ENCODE peak calls at places on chromosome 11, in ten cellular contexts. Y is Panc1; F is germinal center; C is HCEC 1CT; A is OCI-LY7; Q is NCI-H1092; H is cardiac fibroblast; S is naive thymus-derived CD8-positive, alpha-beta T cell; R is nucleus accumbens; K is stimulated activated CD4-positive, alpha-beta T cell treated with anti-CD3 and anti-CD28 coated beads, TNF-alpha, amount 100 ng/mL, for 24 hours. V is an unnamed sample.

GRCh38 chr11:114340311-114341131 is 44.3 kb downstream of the NNMT start:
- DNase-seq in R (no peak), S (peak), Q (peak), Y (peak), K (no peak), C (peak), F (no peak), A (peak), H (peak), V (peak)

GRCh38 chr11:3205261-3206127 is 13.1 kb downstream of the MRGPRG start:
- DNase-seq in Y (no peak), R (no peak), F (no peak), H (no peak), A (no peak), K (no peak), Q (no peak), C (no peak), S (no peak), V (no peak)

GRCh38 chr11:76369406-76369805 is 11.5 kb downstream of the THAP12 start:
- DNase-seq in H (no peak), S (no peak), R (no peak), K (no peak), Q (no peak), A (no peak), Y (no peak), C (no peak), F (no peak), V (no peak)

GRCh38 chr11:120511116-120511803 is at the start of gene GRIK4:
- DNase-seq in C (peak), S (peak), H (peak), F (peak), R (peak), Q (peak), Y (peak), A (peak), K (peak), V (peak)

GRCh38 chr11:12182650-12183511 is 72.5 kb downstream of the MICAL2 start:
- DNase-seq in Y (peak), Q (no peak), H (peak), K (no peak), S (no peak), A (no peak), R (no peak), F (no peak), C (peak), V (peak)

GRCh38 chr11:8227156-8228152 is 36.2 kb downstream of the LMO1 start:
- DNase-seq in R (no peak), S (no peak), K (no peak), C (no peak), A (no peak), Y (no peak), F (no peak), Q (no peak), H (peak), V (no peak)

GRCh38 chr11:91871048-91871447 is 353.6 kb upstream of the FAT3 start:
- DNase-seq in Q (no peak), H (no peak), R (no peak), A (no peak), S (no peak), F (no peak), Y (no peak), C (no peak), K (no peak), V (no peak)

GRCh38 chr11:73326929-73327811 is 19.1 kb downstream of the ARHGEF17 start:
- DNase-seq in A (no peak), Y (no peak), C (peak), Q (no peak), F (no peak), R (no peak), H (peak), S (no peak), K (no peak), V (no peak)

GRCh38 chr11:76382209-76382608 is 1.1 kb downstream of the GVQW3 start:
- DNase-seq in K (no peak), S (no peak), R (no peak), Y (no peak), F (no peak), Q (no peak), H (no peak), C (no peak), A (peak), V (no peak)

GRCh38 chr11:74019860-74020259 is 11.0 kb upstream of the UCP3 start:
- DNase-seq in R (no peak), F (no peak), H (no peak), C (no peak), S (no peak), Q (no peak), A (no peak), Y (no peak), K (peak), V (no peak)

GRCh38 chr11:78549624-78550409 is 24.8 kb downstream of the NARS2 start:
- DNase-seq in S (no peak), R (no peak), A (no peak), K (no peak), Y (no peak), Q (no peak), F (no peak), H (no peak), C (no peak), V (no peak)

GRCh38 chr11:128448487-128448886 is 138.9 kb downstream of the ETS1 start:
- DNase-seq in C (peak), R (no peak), K (no peak), Q (no peak), H (peak), Y (peak), F (no peak), S (no peak), A (no peak), V (no peak)

GRCh38 chr11:34050967-34051348 is 573 bp upstream of the CAPRIN1 start:
- DNase-seq in A (no peak), R (no peak), H (peak), K (no peak), Q (peak), F (no peak), Y (no peak), C (no peak), S (no peak), V (no peak)

GRCh38 chr11:2413735-2414579 is 13.4 kb downstream of the TSSC4 start:
- DNase-seq in C (no peak), S (no peak), K (no peak), A (no peak), Y (no peak), R (no peak), H (no peak), F (no peak), Q (no peak), V (no peak)

GRCh38 chr11:102012946-102013345 is 34.3 kb upstream of the CFAP300 start:
- DNase-seq in S (no peak), A (no peak), Q (no peak), F (no peak), H (no peak), C (no peak), K (no peak), Y (no peak), R (no peak), V (no peak)

GRCh38 chr11:48165426-48165825 is 51.2 kb upstream of the OR4B1 start:
- DNase-seq in R (no peak), Q (no peak), K (no peak), A (no peak), Y (no peak), F (no peak), S (no peak), C (no peak), H (no peak), V (no peak)

GRCh38 chr11:121032546-121032945 is 8.6 kb downstream of the TBCEL start:
- DNase-seq in C (no peak), Q (peak), S (no peak), H (peak), K (no peak), Y (no peak), A (no peak), F (no peak), R (no peak), V (no peak)

GRCh38 chr11:47111318-47111804 is 65.3 kb downstream of the ARFGAP2 start:
- DNase-seq in C (no peak), Y (no peak), A (peak), S (no peak), F (peak), K (no peak), Q (peak), R (no peak), H (no peak), V (no peak)

GRCh38 chr11:6353367-6353987 is 33.2 kb upstream of the CAVIN3 start:
- DNase-seq in R (no peak), K (peak), A (peak), C (peak), S (peak), F (peak), H (peak), Q (peak), Y (peak), V (peak)

GRCh38 chr11:83472328-83472727 is 186.2 kb upstream of the CCDC90B start:
- DNase-seq in H (no peak), C (no peak), A (no peak), Y (no peak), S (no peak), R (no peak), F (no peak), K (no peak), Q (no peak), V (no peak)

GRCh38 chr11:121514401-121514981 is 61.7 kb upstream of the SORL1-AS1 start:
- DNase-seq in S (peak), R (no peak), K (no peak), Q (no peak), A (no peak), H (no peak), Y (no peak), C (no peak), F (no peak), V (no peak)

GRCh38 chr11:2975594-2975993 is 16.5 kb downstream of the NAP1L4 start:
- DNase-seq in Q (no peak), C (peak), K (no peak), Y (no peak), S (peak), H (peak), A (peak), R (no peak), F (peak), V (peak)

GRCh38 chr11:67732045-67732787 is 57.8 kb upstream of the ALDH3B2 start:
- DNase-seq in S (peak), R (no peak), H (no peak), C (no peak), Q (no peak), Y (peak), K (no peak), A (peak), F (peak), V (peak)

GRCh38 chr11:12235945-12236743 is 125.8 kb downstream of the MICAL2 start:
- DNase-seq in Q (peak), C (peak), S (no peak), A (peak), Y (peak), K (peak), F (peak), H (peak), R (no peak), V (peak)

GRCh38 chr11:69935941-69936505 is 116.8 kb upstream of the FGF3 start:
- DNase-seq in Q (no peak), H (no peak), A (no peak), Y (no peak), F (no peak), S (no peak), R (no peak), C (no peak), K (no peak), V (no peak)

GRCh38 chr11:68327586-68328370 is 15.4 kb downstream of the LRP5 start:
- DNase-seq in F (no peak), H (no peak), K (no peak), R (no peak), Y (no peak), S (no peak), C (no peak), Q (no peak), A (no peak), V (no peak)

GRCh38 chr11:92304271-92304670 is 79.7 kb downstream of the FAT3 start:
- DNase-seq in C (no peak), F (no peak), A (no peak), Y (no peak), S (no peak), R (no peak), H (peak), Q (no peak), K (no peak), V (no peak)

GRCh38 chr11:75214411-75214821 is 26.2 kb upstream of the TPBGL start:
- DNase-seq in C (peak), A (peak), S (peak), H (peak), F (peak), Y (no peak), K (peak), R (no peak), Q (peak), V (peak)

GRCh38 chr11:9852465-9852864 is 188.6 kb downstream of the SWAP70 start:
- DNase-seq in H (peak), A (no peak), Q (no peak), Y (no peak), R (no peak), C (no peak), K (no peak), F (no peak), S (no peak), V (no peak)

GRCh38 chr11:110337570-110338193 is 41.3 kb upstream of the RDX start:
- DNase-seq in F (no peak), Q (no peak), R (no peak), K (no peak), A (no peak), Y (no peak), C (peak), S (no peak), H (peak), V (no peak)

GRCh38 chr11:75425422-75425821 is 7.6 kb downstream of the KLHL35 start:
- DNase-seq in A (peak), Q (no peak), Y (no peak), H (no peak), C (no peak), K (no peak), F (no peak), S (no peak), R (no peak), V (no peak)

GRCh38 chr11:95922536-95923440 is 1.1 kb downstream of the MTMR2 start:
- DNase-seq in F (no peak), R (no peak), C (no peak), S (no peak), Q (no peak), Y (no peak), K (no peak), A (no peak), H (peak), V (peak)

GRCh38 chr11:12755510-12755909 is 81.3 kb downstream of the TEAD1 start:
- DNase-seq in Q (no peak), F (no peak), Y (no peak), H (no peak), S (no peak), R (no peak), A (no peak), K (no peak), C (peak), V (no peak)

GRCh38 chr11:26076591-26076990 is 255.3 kb upstream of the ANO3 start:
- DNase-seq in S (no peak), H (no peak), F (no peak), Q (no peak), Y (no peak), A (no peak), C (no peak), R (no peak), K (no peak), V (no peak)

GRCh38 chr11:17559341-17560087 is 12.5 kb downstream of the OTOG start:
- DNase-seq in Q (no peak), Y (no peak), S (no peak), C (no peak), A (no peak), F (no peak), R (no peak), K (no peak), H (no peak), V (no peak)

GRCh38 chr11:83124631-83125424 is 32.1 kb upstream of the PCF11 start:
- DNase-seq in A (no peak), Q (no peak), Y (no peak), K (no peak), S (no peak), C (no peak), H (no peak), R (no peak), F (no peak), V (no peak)

GRCh38 chr11:1644601-1645356 is 15.2 kb downstream of the KRTAP5-5 start:
- DNase-seq in Y (no peak), S (no peak), A (no peak), K (no peak), C (no peak), Q (no peak), R (no peak), H (no peak), F (no peak), V (no peak)

GRCh38 chr11:5618807-5619206 is 6.0 kb upstream of the TRIM34 start:
- DNase-seq in C (peak), S (no peak), Y (no peak), R (no peak), Q (no peak), F (no peak), H (peak), K (no peak), A (no peak), V (no peak)

GRCh38 chr11:32018672-32019071 is 72.2 kb upstream of the RCN1 start:
- DNase-seq in R (no peak), Q (no peak), C (no peak), F (no peak), K (no peak), A (no peak), Y (no peak), H (no peak), S (no peak), V (no peak)

V was measured in KBM-7.